ENCODE peak calls at places on chromosome X, in nine cellular contexts. S is suprapubic skin, C is prostate gland, L is uterus, W is ovary, X is endothelial cell of umbilical vein, E is esophagus squamous epithelium, O is hepatocyte, B is MM.1S. R is an unnamed sample. For H3K9me3, the result is how much of the 10 kb centered on the place peaks cover.

GRCh38 chrX:49058794-49059193 is at the start of gene CCDC120:
- DNase-seq in B (peak), O (peak), E (no peak), C (peak), W (no peak), L (no peak), S (no peak), X (no peak), R (peak)

GRCh38 chrX:21734175-21734574 is 23.7 kb downstream of the SMPX start:
- DNase-seq in L (no peak), E (no peak), S (no peak), B (no peak), X (no peak), O (peak), W (no peak), C (no peak), R (no peak)

GRCh38 chrX:68762649-68763268 is 66.1 kb upstream of the EFNB1 start:
- DNase-seq in X (no peak), S (no peak), W (no peak), L (no peak), O (no peak), C (no peak), B (no peak), E (no peak), R (no peak)

GRCh38 chrX:67604979-67605703 is 61.3 kb downstream of the AR start:
- DNase-seq in X (peak), E (no peak), O (peak), W (no peak), B (peak), C (no peak), L (no peak), S (no peak), R (no peak)

GRCh38 chrX:1657367-1658082 is 42.7 kb downstream of the ASMT start:
- DNase-seq in L (no peak), W (no peak), E (no peak), C (no peak), B (no peak), O (no peak), X (peak), S (no peak), R (peak)

GRCh38 chrX:107747596-107748161 is 27.9 kb downstream of the TSC22D3 start:
- DNase-seq in W (no peak), O (peak), B (no peak), X (no peak), C (peak), S (no peak), L (peak), E (no peak), R (peak)

GRCh38 chrX:37905436-37906147 is 58.2 kb upstream of the DYNLT3 start:
- DNase-seq in S (no peak), X (peak), O (peak), W (no peak), L (peak), B (no peak), C (no peak), E (no peak), R (peak)

GRCh38 chrX:104112326-104112951 is at the start of gene ZCCHC18:
- DNase-seq in B (peak), L (peak), O (peak), W (peak), X (peak), E (no peak), S (peak), C (peak), R (peak)

GRCh38 chrX:72121381-72121780 is 10.3 kb downstream of the RTL5 start:
- DNase-seq in E (peak), W (no peak), B (peak), O (no peak), X (peak), S (no peak), L (peak), C (peak), R (no peak)

GRCh38 chrX:20451936-20452335 is 185.2 kb upstream of the RPS6KA3 start:
- DNase-seq in O (no peak), W (no peak), S (no peak), X (no peak), L (no peak), C (no peak), B (no peak), E (no peak), R (no peak)

GRCh38 chrX:124256209-124256608 is 76.3 kb upstream of the TEX13D start:
- DNase-seq in S (no peak), L (no peak), E (no peak), C (no peak), X (no peak), O (peak), B (no peak), W (no peak), R (no peak)

GRCh38 chrX:32451954-32452518 is 759.3 kb downstream of the DMD start:
- DNase-seq in W (no peak), B (no peak), S (no peak), X (no peak), C (no peak), L (no peak), E (no peak), O (no peak), R (no peak)

GRCh38 chrX:24553016-24553415 is 87.9 kb downstream of the PDK3 start:
- DNase-seq in C (no peak), B (no peak), L (no peak), O (peak), E (no peak), W (no peak), X (peak), S (no peak), R (no peak)

GRCh38 chrX:39582091-39582490 is 515.7 kb downstream of the BCOR start:
- DNase-seq in O (peak), E (no peak), S (no peak), L (no peak), B (no peak), W (no peak), X (no peak), C (no peak), R (peak)

GRCh38 chrX:16208601-16209000 is 41.3 kb downstream of the MAGEB17 start:
- DNase-seq in X (no peak), E (no peak), S (no peak), O (no peak), W (no peak), L (no peak), B (no peak), C (no peak), R (no peak)

GRCh38 chrX:128698528-128698927 is 646.3 kb upstream of the ACTRT1 start:
- DNase-seq in X (no peak), O (no peak), S (no peak), W (no peak), C (no peak), E (no peak), L (no peak), B (no peak), R (no peak)

GRCh38 chrX:5051831-5052491 is 1176.7 kb downstream of the NLGN4X start:
- DNase-seq in L (peak), W (no peak), O (peak), B (no peak), E (no peak), S (no peak), X (no peak), C (peak), R (peak)

GRCh38 chrX:15050395-15050794 is 177.2 kb downstream of the MOSPD2 start:
- DNase-seq in C (no peak), S (no peak), X (no peak), B (no peak), W (no peak), O (no peak), L (no peak), E (no peak), R (no peak)

GRCh38 chrX:9690046-9690445 is 75.6 kb downstream of the GPR143 start:
- DNase-seq in C (no peak), B (no peak), O (no peak), E (no peak), W (no peak), L (no peak), S (no peak), X (no peak), R (no peak)

GRCh38 chrX:114344756-114345155 is 239.1 kb upstream of the HTR2C start:
- DNase-seq in C (no peak), L (no peak), W (no peak), E (no peak), S (no peak), O (peak), X (peak), B (peak), R (no peak)

GRCh38 chrX:139052461-139052860 is 340.9 kb upstream of the FGF13 start:
- DNase-seq in W (no peak), E (no peak), S (no peak), C (no peak), B (no peak), O (no peak), X (no peak), L (no peak), R (no peak)

GRCh38 chrX:17459596-17459995 is 84.6 kb downstream of the NHS start:
- DNase-seq in W (no peak), S (no peak), E (no peak), C (no peak), L (no peak), O (no peak), X (no peak), B (no peak), R (no peak)

GRCh38 chrX:68883800-68884199 is 55.0 kb downstream of the EFNB1 start:
- DNase-seq in E (no peak), S (no peak), W (no peak), C (no peak), B (no peak), O (no peak), X (no peak), L (no peak), R (no peak)

GRCh38 chrX:50711907-50712306 is 102.1 kb downstream of the SHROOM4 start:
- DNase-seq in W (no peak), L (no peak), X (no peak), O (no peak), E (no peak), S (no peak), C (no peak), B (no peak), R (no peak)

GRCh38 chrX:139691493-139691842 is 16.5 kb downstream of the MCF2 start:
- DNase-seq in E (no peak), X (no peak), O (peak), L (no peak), S (no peak), B (no peak), W (peak), C (no peak), R (peak)

GRCh38 chrX:148381603-148382002 is 118.8 kb upstream of the AFF2 start:
- DNase-seq in E (no peak), L (no peak), W (no peak), C (no peak), S (no peak), X (no peak), O (no peak), B (peak), R (no peak)

GRCh38 chrX:39821709-39822095 is 276.1 kb downstream of the BCOR start:
- DNase-seq in B (no peak), W (peak), S (no peak), X (no peak), O (no peak), C (no peak), L (no peak), E (no peak), R (no peak)

GRCh38 chrX:9447906-9448305 is 17.0 kb upstream of the TBL1X start:
- DNase-seq in C (no peak), L (no peak), B (no peak), E (no peak), X (no peak), O (no peak), S (no peak), W (no peak), R (no peak)

GRCh38 chrX:107935200-107935599 is 47.0 kb downstream of the TEX13B start:
- DNase-seq in L (no peak), O (no peak), C (no peak), S (no peak), E (no peak), B (no peak), W (no peak), X (peak), R (no peak)

GRCh38 chrX:42943051-42943450 is 165.1 kb upstream of the PPP1R2C start:
- DNase-seq in L (no peak), C (no peak), W (no peak), B (peak), X (no peak), E (no peak), S (no peak), O (no peak), R (no peak)

GRCh38 chrX:34341814-34342213 is 209.7 kb upstream of the FAM47A start:
- DNase-seq in C (no peak), O (no peak), S (no peak), W (no peak), B (no peak), E (no peak), X (no peak), L (no peak), R (no peak)

GRCh38 chrX:135396109-135396508 is 25.6 kb upstream of the SMIM10L2A start:
- DNase-seq in E (no peak), B (no peak), C (no peak), X (peak), O (no peak), S (no peak), W (no peak), L (peak), R (peak)

GRCh38 chrX:122641136-122641535 is 542.9 kb upstream of the GRIA3 start:
- DNase-seq in S (no peak), B (no peak), L (no peak), E (no peak), C (no peak), X (no peak), W (no peak), O (no peak), R (no peak)

GRCh38 chrX:9525511-9526248 is 60.8 kb downstream of the TBL1X start:
- DNase-seq in W (no peak), X (peak), B (no peak), O (no peak), L (no peak), E (no peak), S (no peak), C (no peak), R (no peak)

GRCh38 chrX:53324803-53325202 is 43.4 kb upstream of the IQSEC2 start:
- DNase-seq in B (no peak), S (no peak), X (no peak), L (no peak), O (no peak), E (no peak), C (no peak), W (no peak), R (no peak)

GRCh38 chrX:69152398-69152797 is 12.9 kb downstream of the PJA1 start:
- DNase-seq in O (no peak), W (no peak), L (no peak), C (no peak), E (no peak), B (no peak), X (no peak), S (no peak), R (peak)

GRCh38 chrX:13373027-13373806 is 53.4 kb upstream of the ATXN3L start:
- DNase-seq in B (no peak), O (no peak), S (no peak), L (no peak), C (no peak), W (no peak), E (no peak), X (no peak), R (no peak)
- H3K27ac ChIP-seq in B (no peak), O (peak), S (peak), L (peak), C (no peak), W (no peak), E (peak), X (no peak), R (no peak)

DNA sequence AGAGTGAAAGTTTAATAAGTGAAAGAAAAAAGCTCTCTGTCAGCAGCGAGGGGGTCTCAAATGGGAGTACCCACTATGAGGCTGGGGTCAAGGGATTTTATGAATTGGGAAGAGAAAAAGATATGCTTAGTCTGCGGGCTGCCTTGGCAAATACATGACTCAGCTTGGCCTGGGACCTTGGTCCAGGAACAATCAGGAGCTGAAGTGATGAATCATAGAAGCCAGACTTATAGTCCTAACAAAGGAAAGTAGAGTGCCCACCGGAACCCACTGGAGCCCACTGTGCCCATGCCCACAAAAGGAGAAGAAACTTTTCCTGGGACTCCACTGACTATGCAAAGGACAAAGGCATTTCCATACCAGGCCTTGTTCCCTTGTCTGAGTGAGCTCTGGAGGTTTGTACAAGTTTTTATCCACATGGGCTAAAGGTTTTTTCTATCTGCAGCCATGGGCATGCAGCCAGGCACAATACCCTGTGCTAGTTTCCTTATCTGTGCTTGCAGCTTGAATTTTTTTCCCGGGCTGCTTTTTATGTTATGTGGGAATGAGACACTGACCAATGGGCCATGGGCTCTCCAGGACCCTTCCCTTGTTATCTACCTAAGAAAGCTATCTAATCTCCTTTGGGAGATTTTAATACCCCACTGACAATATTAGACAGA is 201.7 kb downstream of the FAM133A start:
- DNase-seq in C (no peak), O (peak), S (no peak), X (peak), E (no peak), B (no peak), W (no peak), L (no peak), R (peak)
- H3K9me3 ChIP-seq in C (under half), O (under half), S (under half), X (under half), E (under half), B (under half), W (under half), L (under half), R (under half)

DNA sequence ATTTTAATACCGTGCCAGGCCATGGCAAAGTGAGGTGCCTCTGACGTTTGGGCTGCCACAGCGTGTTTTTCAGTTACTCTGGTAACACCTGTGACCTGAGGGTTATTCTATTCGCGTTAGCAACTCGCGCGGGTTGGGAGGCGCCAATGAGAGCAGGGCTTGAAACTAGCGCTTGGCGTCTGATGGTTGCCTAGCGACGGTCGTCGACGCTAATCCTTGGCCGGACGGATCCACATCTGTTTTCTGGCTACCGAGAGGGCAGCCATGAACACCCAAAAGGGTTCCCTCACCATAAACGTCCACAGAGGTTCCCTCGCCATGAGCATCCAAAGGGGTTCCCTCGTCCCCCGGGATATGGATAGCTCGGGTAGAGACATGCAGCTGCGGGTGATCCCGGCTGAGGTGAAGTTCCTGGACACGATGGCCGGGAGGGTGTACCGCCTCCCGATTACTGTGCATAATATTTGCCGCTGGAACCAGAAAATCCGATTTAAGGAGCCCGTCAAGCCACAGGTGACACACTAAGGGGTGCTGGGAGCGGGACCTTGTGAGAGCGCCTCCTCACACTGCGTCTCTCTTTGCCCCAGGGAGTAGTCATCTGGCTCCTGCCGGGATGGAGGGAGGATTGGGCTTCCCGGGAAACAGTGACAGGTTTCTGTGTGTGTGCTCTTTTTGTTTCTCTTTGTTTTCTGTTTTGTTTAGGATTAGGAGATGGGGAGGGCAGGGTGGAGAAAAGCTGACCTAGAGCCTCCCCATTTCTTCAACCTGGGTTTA is at the start of gene CFAP47:
- DNase-seq in B (peak), X (no peak), O (peak), L (no peak), C (peak), W (no peak), S (no peak), E (no peak), R (peak)
- H3K4me3 ChIP-seq in B (peak), X (no peak), O (peak), L (no peak), C (peak), W (no peak), S (peak), E (no peak), R (no peak)

DNA sequence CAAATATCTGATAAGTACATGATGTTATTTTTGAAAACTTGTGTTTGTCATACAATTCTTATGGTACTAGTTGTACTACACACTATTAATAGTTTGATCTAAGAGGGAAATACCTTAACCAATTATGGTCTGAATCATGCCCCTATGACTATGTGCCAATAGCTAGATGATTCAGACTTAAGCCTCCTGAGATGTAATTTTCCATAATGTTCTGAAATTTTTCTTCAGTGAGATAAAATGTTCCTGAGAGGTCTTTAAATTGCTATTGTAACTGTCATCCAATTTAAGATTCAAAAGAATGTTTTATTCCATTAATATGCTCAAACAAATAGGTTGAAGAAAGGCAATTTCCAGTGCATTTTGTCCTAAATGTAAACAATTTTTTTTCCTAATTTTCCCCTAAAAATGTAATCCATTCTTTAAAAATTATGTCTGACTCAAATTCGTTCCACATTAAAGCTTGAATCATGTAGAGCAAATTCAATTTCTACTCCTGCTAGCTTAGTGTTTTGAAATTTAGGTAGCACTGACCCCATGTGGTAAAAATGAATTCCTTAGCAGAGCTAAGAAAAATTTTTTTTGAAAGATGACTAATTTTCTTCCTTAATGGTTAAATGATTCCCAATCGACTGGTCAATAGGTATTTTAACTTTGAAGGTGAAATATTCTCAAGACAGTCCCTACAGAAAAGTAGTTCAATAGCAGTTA is 49.1 kb downstream of the APOOL start:
- DNase-seq in B (no peak), S (no peak), E (no peak), W (no peak), O (no peak), C (no peak), X (peak), L (no peak), R (no peak)
- H3K27ac ChIP-seq in B (no peak), S (no peak), E (peak), W (no peak), O (no peak), C (no peak), X (peak), L (no peak), R (no peak)

GRCh38 chrX:142994988-142995387 is 30.7 kb upstream of the SPANXN4 start:
- DNase-seq in S (no peak), W (no peak), X (no peak), C (no peak), E (no peak), B (no peak), O (peak), L (no peak), R (no peak)
- H3K9me3 ChIP-seq in S (under half), W (under half), X (under half), C (under half), E (under half), B (under half), O (under half), L (under half), R (under half)

DNA sequence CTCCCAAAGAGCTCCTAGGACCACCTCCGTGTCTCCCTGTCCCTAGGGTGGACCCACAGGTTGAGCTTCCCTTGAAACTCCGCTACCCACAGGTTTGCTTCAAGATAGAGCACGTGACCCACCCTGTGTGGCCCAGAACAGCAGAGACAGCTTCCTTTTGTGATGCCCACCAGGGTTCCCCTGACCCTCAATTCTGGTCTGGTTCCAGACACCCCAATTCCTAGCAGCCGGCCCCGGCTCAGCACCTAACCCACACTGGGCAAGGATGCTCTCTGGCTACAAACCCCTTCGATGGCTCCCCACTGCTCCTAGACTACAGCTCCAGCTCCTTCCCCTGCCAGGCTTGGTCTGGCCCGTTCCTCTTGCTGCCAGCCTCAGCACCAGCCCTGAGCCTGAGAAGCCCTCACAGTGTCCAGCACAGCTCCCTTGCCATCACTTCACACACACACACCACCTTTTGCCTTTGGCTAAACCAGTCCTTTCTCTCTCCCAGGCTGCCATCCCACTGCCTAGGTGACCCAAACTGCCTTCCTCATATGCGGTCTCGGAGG is 6.3 kb downstream of the PNCK start:
- DNase-seq in L (no peak), W (no peak), X (no peak), B (no peak), O (no peak), C (no peak), E (no peak), S (no peak), R (no peak)
- H3K4me3 ChIP-seq in L (no peak), W (no peak), X (no peak), B (peak), O (no peak), C (no peak), E (no peak), S (no peak), R (no peak)